ENCODE peak calls at places on chromosomes 3 and 15, in five cellular contexts. One of them, this sample, is unnamed.
A peak's percentile ranks its signal among the peaks of the same experiment; 100 is the strongest.

GRCh38 chr3:126003447-126004190 is 34.6 kb downstream of the ROPN1B start:
- DNase-seq in dorsolateral prefrontal cortex: no peak
- DNase-seq in HT1080: no peak
- DNase-seq in caudate nucleus: no peak
- DNase-seq in activated CD4-positive, alpha-beta T cell treated with anti-CD3 and anti-CD28 coated beads for 48 hours: no peak
- DNase-seq in this sample: no peak

GRCh38 chr15:33310481-33311311 is at the start of gene RYR3:
- DNase-seq in dorsolateral prefrontal cortex: peak; percentile 79
- DNase-seq in HT1080: no peak
- DNase-seq in caudate nucleus: peak; percentile 38
- DNase-seq in activated CD4-positive, alpha-beta T cell treated with anti-CD3 and anti-CD28 coated beads for 48 hours: peak; percentile 6
- DNase-seq in this sample: no peak

GRCh38 chr15:81930582-81931369 is 115.0 kb downstream of the MEX3B start:
- DNase-seq in dorsolateral prefrontal cortex: no peak
- DNase-seq in HT1080: no peak
- DNase-seq in caudate nucleus: no peak
- DNase-seq in activated CD4-positive, alpha-beta T cell treated with anti-CD3 and anti-CD28 coated beads for 48 hours: no peak
- DNase-seq in this sample: no peak

GRCh38 chr3:49727924-49728361 is 4.2 kb upstream of the GMPPB start:
- DNase-seq in dorsolateral prefrontal cortex: no peak
- DNase-seq in HT1080: no peak
- DNase-seq in caudate nucleus: no peak
- DNase-seq in activated CD4-positive, alpha-beta T cell treated with anti-CD3 and anti-CD28 coated beads for 48 hours: no peak
- DNase-seq in this sample: no peak

GRCh38 chr3:59364471-59364870 is 314.6 kb upstream of the CFAP20DC start:
- DNase-seq in dorsolateral prefrontal cortex: no peak
- DNase-seq in HT1080: no peak
- DNase-seq in caudate nucleus: no peak
- DNase-seq in activated CD4-positive, alpha-beta T cell treated with anti-CD3 and anti-CD28 coated beads for 48 hours: no peak
- DNase-seq in this sample: no peak

GRCh38 chr3:170977911-170978310 is 48.6 kb downstream of the SLC2A2 start:
- DNase-seq in dorsolateral prefrontal cortex: no peak
- DNase-seq in HT1080: peak; percentile 61
- DNase-seq in caudate nucleus: no peak
- DNase-seq in activated CD4-positive, alpha-beta T cell treated with anti-CD3 and anti-CD28 coated beads for 48 hours: no peak
- DNase-seq in this sample: no peak

GRCh38 chr3:129602730-129603560 is 3.5 kb downstream of the PLXND1 start:
- DNase-seq in dorsolateral prefrontal cortex: no peak
- DNase-seq in HT1080: peak; percentile 90
- DNase-seq in caudate nucleus: no peak
- DNase-seq in activated CD4-positive, alpha-beta T cell treated with anti-CD3 and anti-CD28 coated beads for 48 hours: no peak
- DNase-seq in this sample: no peak

GRCh38 chr15:85755942-85756341 is 38.8 kb downstream of the KLHL25 start:
- DNase-seq in dorsolateral prefrontal cortex: no peak
- DNase-seq in HT1080: no peak
- DNase-seq in caudate nucleus: no peak
- DNase-seq in activated CD4-positive, alpha-beta T cell treated with anti-CD3 and anti-CD28 coated beads for 48 hours: no peak
- DNase-seq in this sample: no peak

GRCh38 chr15:52289629-52290081 is 5.9 kb downstream of the MYO5C start:
- DNase-seq in dorsolateral prefrontal cortex: no peak
- DNase-seq in HT1080: no peak
- DNase-seq in caudate nucleus: no peak
- DNase-seq in activated CD4-positive, alpha-beta T cell treated with anti-CD3 and anti-CD28 coated beads for 48 hours: no peak
- DNase-seq in this sample: no peak

GRCh38 chr3:126160243-126161210 is 19.9 kb downstream of the ALDH1L1 start:
- DNase-seq in dorsolateral prefrontal cortex: no peak
- DNase-seq in HT1080: no peak
- DNase-seq in caudate nucleus: no peak
- DNase-seq in activated CD4-positive, alpha-beta T cell treated with anti-CD3 and anti-CD28 coated beads for 48 hours: no peak
- DNase-seq in this sample: no peak

GRCh38 chr15:64527263-64527984 is 67.0 kb downstream of the ZNF609 start:
- DNase-seq in dorsolateral prefrontal cortex: no peak
- DNase-seq in HT1080: peak; percentile 77
- DNase-seq in caudate nucleus: no peak
- DNase-seq in activated CD4-positive, alpha-beta T cell treated with anti-CD3 and anti-CD28 coated beads for 48 hours: no peak
- DNase-seq in this sample: no peak

This sample was measured in C1 segment of cervical spinal cord.